ENCODE peak calls at places on chromosomes 7 and 10, in seven cellular contexts. F is stimulated activated CD8-positive, alpha-beta memory T cell treated with anti-CD3 and anti-CD28 coated beads, Interleukin-12 subunit alpha, Interleukin-12 subunit beta, amount 100 ng/mL, for 1 hour; J is hypothalamus; R is posterior cingulate gyrus; L is Caco-2; P is ecto neural progenitor cell; W is neural progenitor cell. S is an unnamed sample.
A peak's percentile ranks its signal among the peaks of the same experiment; 100 is the strongest.

GRCh38 chr10:50635286-50635685 is 11.5 kb upstream of the SGMS1 start:
- DNase-seq in J (no peak), W (no peak), P (no peak), F (no peak), R (no peak), L (no peak), S (no peak)

GRCh38 chr7:30276203-30276900 is 8.0 kb upstream of the ZNRF2 start:
- DNase-seq in R (peak; percentile 61), L (peak; percentile 61), P (peak; percentile 62), W (peak; percentile 76), F (peak; percentile 18), J (peak; percentile 59), S (no peak)

GRCh38 chr10:21473541-21473940 is 51.9 kb downstream of the SKIDA1 start:
- DNase-seq in F (no peak), J (no peak), P (no peak), W (no peak), L (no peak), R (no peak), S (no peak)

GRCh38 chr7:72183835-72184234 is 228.3 kb downstream of the CALN1 start:
- DNase-seq in P (no peak), J (no peak), W (peak; percentile 56), R (no peak), L (no peak), F (no peak), S (no peak)

GRCh38 chr7:2260820-2261219 is 18.8 kb downstream of the NUDT1 start:
- DNase-seq in J (no peak), W (no peak), P (no peak), F (no peak), R (no peak), L (no peak), S (no peak)

GRCh38 chr7:32164341-32164996 is 94.3 kb upstream of the PDE1C start:
- DNase-seq in L (peak; percentile 56), R (no peak), F (no peak), W (peak; percentile 71), P (peak; percentile 52), J (peak; percentile 12), S (no peak)

GRCh38 chr10:60048146-60048545 is 141.8 kb upstream of the CCDC6 start:
- DNase-seq in P (peak; percentile 54), W (peak; percentile 80), J (no peak), F (no peak), R (no peak), L (peak; percentile 81), S (no peak)

GRCh38 chr7:39892361-39892760 is 57.7 kb upstream of the CDK13 start:
- DNase-seq in J (no peak), P (no peak), W (no peak), L (no peak), R (no peak), F (no peak), S (no peak)

GRCh38 chr10:61835069-61835908 is 66.2 kb upstream of the ARID5B start:
- DNase-seq in L (peak; percentile 74), F (no peak), W (peak; percentile 39), R (no peak), P (no peak), J (no peak), S (no peak)

GRCh38 chr10:60706146-60706545 is 72.1 kb upstream of the CDK1 start:
- DNase-seq in J (no peak), L (peak; percentile 78), P (no peak), R (no peak), F (no peak), W (no peak), S (no peak)

GRCh38 chr7:6251653-6252052 is 20.8 kb downstream of the CYTH3 start:
- DNase-seq in F (no peak), J (no peak), P (no peak), L (no peak), R (no peak), W (no peak), S (no peak)

GRCh38 chr10:44993226-44993921 is 7.3 kb upstream of the ZNF22 start:
- DNase-seq in J (no peak), W (no peak), P (peak; percentile 39), L (peak; percentile 41), R (no peak), F (no peak), S (no peak)

GRCh38 chr7:139725077-139725476 is 52.7 kb downstream of the HIPK2 start:
- DNase-seq in F (no peak), W (no peak), R (no peak), L (no peak), J (no peak), P (no peak), S (no peak)

GRCh38 chr10:130967161-130967560 is 344.4 kb downstream of the TCERG1L start:
- DNase-seq in W (no peak), R (no peak), F (no peak), P (no peak), J (no peak), L (no peak), S (no peak)

GRCh38 chr7:130595986-130596385 is 72.6 kb downstream of the COPG2 start:
- DNase-seq in R (no peak), W (no peak), F (no peak), P (no peak), J (no peak), L (no peak), S (peak; percentile 25)

GRCh38 chr7:22356855-22357310 is at the start of gene RAPGEF5:
- DNase-seq in R (no peak), P (peak; percentile 58), W (peak; percentile 75), L (peak; percentile 72), J (no peak), F (no peak), S (no peak)

GRCh38 chr10:132298038-132298935 is 9.5 kb downstream of the STK32C start:
- DNase-seq in J (no peak), W (peak; percentile 57), F (no peak), R (no peak), L (peak; percentile 31), P (no peak), S (no peak)

GRCh38 chr7:38169862-38170261 is 8.2 kb upstream of the STARD3NL start:
- DNase-seq in F (no peak), W (no peak), L (no peak), P (no peak), J (no peak), R (no peak), S (no peak)

GRCh38 chr10:3196482-3196881 is 23.9 kb upstream of the PITRM1 start:
- DNase-seq in W (no peak), R (no peak), L (no peak), J (no peak), F (no peak), P (no peak), S (no peak)

GRCh38 chr10:43192824-43193223 is 54.6 kb downstream of the CSGALNACT2 start:
- DNase-seq in L (no peak), R (no peak), J (no peak), P (no peak), F (no peak), W (no peak), S (peak; percentile 2)

GRCh38 chr7:35356495-35356894 is 102.6 kb upstream of the TBX20 start:
- DNase-seq in F (no peak), W (no peak), J (peak; percentile 5), L (no peak), R (no peak), P (no peak), S (no peak)

GRCh38 chr10:45555789-45556188 is 116.8 kb downstream of the ZFAND4 start:
- DNase-seq in F (no peak), R (no peak), L (no peak), J (no peak), P (no peak), W (no peak), S (no peak)